ENCODE peak calls at places on chromosomes 16 and 17, in five cellular contexts. J is lower leg skin, C is GM12864, N is AG10803, O is NB4. G is an unnamed sample.

GRCh38 chr16:1913327-1914083 is 4.7 kb downstream of the HS3ST6 start:
- DNase-seq in J (peak; percentile 39), C (no peak), N (no peak), O (no peak), G (peak; percentile 66)

GRCh38 chr17:866568-867087 is 84.5 kb downstream of the MRM3 start:
- DNase-seq in J (no peak), C (no peak), N (no peak), O (no peak), G (no peak)

GRCh38 chr17:68800731-68801130 is 154.5 kb downstream of the ABCA8 start:
- DNase-seq in J (no peak), C (no peak), N (peak; percentile 66), O (no peak), G (no peak)

GRCh38 chr16:4609200-4610010 is 5.3 kb downstream of the UBALD1 start:
- DNase-seq in J (no peak), C (no peak), N (no peak), O (no peak), G (no peak)

GRCh38 chr17:66627985-66628384 is 206.9 kb upstream of the CACNG5 start:
- DNase-seq in J (no peak), C (no peak), N (peak; percentile 65), O (no peak), G (no peak)

GRCh38 chr16:72189865-72190371 is 18.0 kb upstream of the PMFBP1 start:
- DNase-seq in J (no peak), C (no peak), N (peak; percentile 28), O (no peak), G (peak; percentile 66)

GRCh38 chr17:10337976-10338375 is 34.8 kb downstream of the MYH13 start:
- DNase-seq in J (no peak), C (no peak), N (peak; percentile 98), O (no peak), G (no peak)

GRCh38 chr16:86300746-86301480 is 209.4 kb upstream of the FOXF1 start:
- DNase-seq in J (no peak), C (no peak), N (peak; percentile 22), O (peak; percentile 86), G (no peak)

GRCh38 chr17:31841850-31842415 is 17.1 kb downstream of the COPRS start:
- DNase-seq in J (no peak), C (no peak), N (no peak), O (no peak), G (no peak)

GRCh38 chr16:82146957-82147356 is 23.1 kb downstream of the MPHOSPH6 start:
- DNase-seq in J (no peak), C (no peak), N (no peak), O (no peak), G (no peak)

GRCh38 chr17:4945944-4946280 is 2.4 kb downstream of the PFN1 start:
- DNase-seq in J (no peak), C (no peak), N (no peak), O (no peak), G (no peak)

GRCh38 chr17:5581655-5582054 is 2.7 kb downstream of the NLRP1 start:
- DNase-seq in J (no peak), C (no peak), N (no peak), O (no peak), G (no peak)

GRCh38 chr16:12455287-12455798 is 348.3 kb downstream of the CPPED1 start:
- DNase-seq in J (no peak), C (peak; percentile 5), N (peak; percentile 63), O (peak; percentile 65), G (peak; percentile 25)

GRCh38 chr16:81483064-81483969 is 38.7 kb downstream of the CMIP start:
- DNase-seq in J (no peak), C (no peak), N (no peak), O (peak; percentile 70), G (no peak)

GRCh38 chr17:32568673-32569072 is 81.9 kb downstream of the CDK5R1 start:
- DNase-seq in J (no peak), C (no peak), N (no peak), O (no peak), G (peak; percentile 73)

GRCh38 chr17:78130439-78131101 is at the start of gene TMC8:
- DNase-seq in J (no peak), C (peak; percentile 85), N (no peak), O (peak; percentile 92), G (no peak)

GRCh38 chr17:66461343-66461995 is 159.1 kb downstream of the PRKCA start:
- DNase-seq in J (no peak), C (no peak), N (no peak), O (no peak), G (no peak)

GRCh38 chr16:57299009-57299718 is 14.7 kb upstream of the PLLP start:
- DNase-seq in J (peak; percentile 59), C (no peak), N (no peak), O (peak; percentile 80), G (peak; percentile 75)

GRCh38 chr17:41678907-41679739 is 9.6 kb upstream of the EIF1 start:
- DNase-seq in J (no peak), C (peak; percentile 83), N (peak; percentile 59), O (peak; percentile 91), G (peak; percentile 60)

GRCh38 chr16:54484700-54485099 is 198.1 kb upstream of the IRX3 start:
- DNase-seq in J (no peak), C (no peak), N (no peak), O (no peak), G (no peak)

GRCh38 chr17:42853004-42853403 is 2.0 kb downstream of the AOC3 start:
- DNase-seq in J (no peak), C (no peak), N (no peak), O (no peak), G (no peak)

GRCh38 chr16:29806641-29807425 is 504 bp downstream of the MAZ start:
- DNase-seq in J (no peak), C (no peak), N (no peak), O (peak; percentile 90), G (no peak)

GRCh38 chr17:14317383-14317782 is 16.5 kb downstream of the HS3ST3B1 start:
- DNase-seq in J (no peak), C (no peak), N (no peak), O (no peak), G (no peak)

GRCh38 chr17:45718791-45719190 is 65.3 kb upstream of the CRHR1 start:
- DNase-seq in J (no peak), C (no peak), N (no peak), O (no peak), G (no peak)

GRCh38 chr17:60247836-60248461 is 98.2 kb downstream of the CA4 start:
- DNase-seq in J (no peak), C (no peak), N (no peak), O (no peak), G (no peak)

GRCh38 chr17:7589891-7590611 is at the start of gene SOX15:
- DNase-seq in J (no peak), C (no peak), N (no peak), O (no peak), G (peak; percentile 90)

GRCh38 chr16:68298312-68298711 is 12.4 kb downstream of the SLC7A6OS start:
- DNase-seq in J (no peak), C (no peak), N (no peak), O (no peak), G (no peak)

GRCh38 chr17:18378205-18378505 is 577 bp downstream of the EVPLL start:
- DNase-seq in J (no peak), C (no peak), N (no peak), O (no peak), G (no peak)
- H3K4me3 ChIP-seq in J (no peak overlapping the region), C (no peak overlapping the region), N (no peak overlapping the region), O (no peak overlapping the region), G (peak overlapping the region; percentile 56)

DNA sequence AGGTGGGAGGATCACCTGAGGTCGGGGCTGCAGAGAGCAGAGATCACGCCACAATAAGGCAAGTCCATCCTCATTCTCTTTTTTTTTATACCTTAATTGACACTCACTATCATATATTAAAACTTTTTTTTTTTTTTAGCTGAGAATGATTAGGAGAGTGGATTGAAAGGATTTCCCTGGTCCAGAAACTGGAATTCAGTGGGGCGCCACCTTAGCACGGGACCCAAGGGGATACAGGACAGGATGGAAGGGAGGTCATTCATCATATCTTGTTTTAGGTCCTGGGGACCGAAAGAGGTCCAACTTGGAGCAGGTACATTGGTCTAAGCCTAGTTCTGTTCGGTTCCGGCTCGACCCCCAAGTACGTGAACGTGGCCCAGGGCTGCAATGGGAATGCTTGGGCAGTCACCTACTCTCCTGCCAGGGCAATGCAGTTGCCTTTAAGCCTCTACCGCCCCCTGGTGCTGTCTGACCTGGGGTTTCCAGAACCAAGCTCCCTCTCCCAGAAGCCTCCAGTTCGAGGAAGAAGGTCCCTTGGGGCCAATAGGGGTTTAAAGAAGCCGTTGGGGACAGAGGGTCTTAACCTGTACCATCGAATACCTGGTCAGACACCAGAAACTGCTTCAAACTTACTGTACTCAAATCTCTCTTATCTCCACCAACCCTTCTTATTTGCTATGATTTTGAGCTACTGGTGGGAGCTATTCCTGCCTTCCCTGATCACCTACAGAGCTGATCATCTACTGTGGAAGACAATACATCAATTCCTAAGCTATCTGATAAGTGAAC is 19.9 kb upstream of the GPATCH8 start:
- DNase-seq in J (peak; percentile 31), C (peak; percentile 54), N (peak; percentile 69), O (peak; percentile 74), G (peak; percentile 73)
- TF ChIP-seq CTCF in J (no peak), C (peak; percentile 81), N (peak; percentile 79), O (peak; percentile 80), G (peak; percentile 76)

GRCh38 chr17:81568416-81568815 is 16.3 kb upstream of the FAAP100 start:
- DNase-seq in J (no peak), C (no peak), N (no peak), O (no peak), G (no peak)

GRCh38 chr17:81565231-81565630 is 13.1 kb upstream of the FAAP100 start:
- DNase-seq in J (no peak), C (no peak), N (no peak), O (no peak), G (no peak)

GRCh38 chr17:81566461-81567126 is 14.4 kb upstream of the FAAP100 start:
- DNase-seq in J (peak; percentile 56), C (no peak), N (peak; percentile 97), O (peak; percentile 92), G (peak; percentile 84)

GRCh38 chr17:81564778-81565177 is 12.6 kb upstream of the FAAP100 start:
- DNase-seq in J (no peak), C (no peak), N (no peak), O (peak; percentile 23), G (no peak)

GRCh38 chr17:81567191-81567590 is 15.0 kb upstream of the FAAP100 start:
- DNase-seq in J (no peak), C (no peak), N (no peak), O (no peak), G (no peak)
- H3K4me3 ChIP-seq in J (no peak overlapping the region), C (no peak overlapping the region), N (peak overlapping the region; percentile 36), O (no peak overlapping the region), G (no peak overlapping the region)

GRCh38 chr17:55816532-55817272 is 65.9 kb downstream of the PCTP start:
- DNase-seq in J (no peak), C (no peak), N (no peak), O (no peak), G (no peak)
- TF ChIP-seq CTCF in J (no peak), C (no peak), N (no peak), O (no peak), G (no peak)

DNA sequence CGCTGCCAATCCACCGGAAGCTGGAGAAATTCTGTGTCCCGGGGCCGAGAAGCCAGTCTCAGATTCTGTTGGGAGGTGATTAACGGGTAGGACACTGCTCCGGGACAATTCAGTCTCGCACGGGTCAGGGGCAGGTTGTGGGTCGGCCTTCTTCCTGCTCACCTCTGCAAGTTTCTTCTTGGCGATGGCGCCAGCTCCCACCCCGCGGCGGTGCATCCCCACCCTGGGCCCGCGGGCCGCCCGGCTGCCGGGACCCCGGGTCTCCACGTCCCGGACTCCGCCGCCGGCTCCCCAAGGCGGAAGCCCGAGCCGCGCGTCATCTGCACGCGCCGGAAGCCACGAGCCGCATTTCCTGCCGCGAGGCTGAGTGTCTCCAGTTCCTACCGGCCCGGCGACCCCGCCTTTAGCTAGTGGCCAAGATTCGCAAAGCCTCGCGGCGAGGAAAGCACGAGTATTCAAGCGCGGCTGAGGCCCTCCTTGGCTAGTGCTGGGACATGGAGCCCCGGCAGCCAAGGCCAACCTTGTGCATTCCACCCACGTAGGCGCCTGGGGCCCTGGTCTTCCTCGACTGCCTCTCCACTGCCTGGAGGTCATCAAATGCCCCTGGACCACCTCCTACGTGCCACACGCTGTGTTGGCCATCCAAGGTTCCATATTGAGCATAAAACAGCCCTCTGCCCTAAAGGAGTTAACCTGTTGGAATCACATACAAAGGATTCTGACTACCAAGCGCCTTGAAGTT is at the start of gene SNF8:
- DNase-seq in J (peak; percentile 88), C (peak; percentile 53), N (peak; percentile 88), O (peak; percentile 94), G (peak; percentile 90)
- H3K4me3 ChIP-seq in J (peak within 1 kb of the TSS; percentile 78), C (peak within 1 kb of the TSS; percentile 78), N (peak within 1 kb of the TSS; percentile 88), O (peak within 1 kb of the TSS; percentile 93), G (peak within 1 kb of the TSS; percentile 96)